ENCODE peak calls at places on chromosomes 5 and 9, in seven cellular contexts. L is Calu3; H is activated T-helper 1 cell treated with Interleukin-2 at 50 U/mL for 16 hours; Y is glomerular endothelial cell; A is activated naive CD4-positive, alpha-beta T cell treated with Interleukin-2 at 50 U/mL for 16 hours; M is pulmonary artery endothelial cell; Z is stimulated activated CD8-positive, alpha-beta memory T cell treated with anti-CD3 and anti-CD28 coated beads, Interleukin-12 subunit alpha, Interleukin-12 subunit beta, amount 100 ng/mL, for 1 hour. G is an unnamed sample.

GRCh38 chr5:177537389-177538361 is 16.7 kb downstream of the FAM193B start:
- DNase-seq in M (peak; percentile 57), Z (no peak), A (no peak), H (no peak), L (no peak), Y (no peak), G (peak; percentile 86)

GRCh38 chr5:133460172-133460758 is 152.1 kb downstream of the FSTL4 start:
- DNase-seq in Y (no peak), L (peak; percentile 52), H (no peak), Z (no peak), M (no peak), A (peak; percentile 22), G (no peak)

GRCh38 chr5:178392998-178393397 is 160.4 kb upstream of the PHYKPL start:
- DNase-seq in Z (no peak), M (no peak), Y (no peak), A (no peak), H (no peak), L (no peak), G (no peak)

GRCh38 chr5:132971483-132972435 is 8.3 kb upstream of the AFF4 start:
- DNase-seq in Y (no peak), L (no peak), M (no peak), H (no peak), A (no peak), Z (no peak), G (no peak)

GRCh38 chr9:91557352-91557751 is 133.7 kb upstream of the NFIL3 start:
- DNase-seq in Y (no peak), L (no peak), H (no peak), M (no peak), A (no peak), Z (no peak), G (no peak)

GRCh38 chr5:132054031-132054696 is 6.3 kb upstream of the IL3 start:
- DNase-seq in M (no peak), Y (no peak), L (no peak), A (no peak), Z (no peak), H (no peak), G (no peak)

GRCh38 chr9:131410051-131410491 is 16.2 kb downstream of the PRRC2B start:
- DNase-seq in A (peak; percentile 32), Y (no peak), Z (no peak), L (no peak), H (no peak), M (no peak), G (no peak)

GRCh38 chr5:66337827-66338226 is 193.7 kb downstream of the SREK1 start:
- DNase-seq in H (no peak), Y (no peak), A (no peak), L (no peak), M (no peak), Z (no peak), G (no peak)

GRCh38 chr5:178477224-178478201 is 112.7 kb downstream of the COL23A1 start:
- DNase-seq in H (no peak), Y (no peak), Z (no peak), A (no peak), L (no peak), M (no peak), G (no peak)

GRCh38 chr9:92425578-92425977 is 1.3 kb upstream of the OMD start:
- DNase-seq in Y (no peak), A (no peak), L (no peak), H (no peak), M (no peak), Z (no peak), G (no peak)

GRCh38 chr9:89408628-89409101 is 89.2 kb downstream of the SEMA4D start:
- DNase-seq in H (peak; percentile 64), Y (no peak), M (no peak), A (peak; percentile 69), L (no peak), Z (peak; percentile 57), G (no peak)

GRCh38 chr9:12716823-12717222 is 23.6 kb downstream of the TYRP1 start:
- DNase-seq in A (no peak), L (no peak), H (no peak), M (no peak), Z (no peak), Y (no peak), G (no peak)

GRCh38 chr5:74895906-74896305 is 29.7 kb upstream of the FAM169A start:
- DNase-seq in M (peak; percentile 47), Z (no peak), L (no peak), H (no peak), Y (no peak), A (no peak), G (peak; percentile 42)

GRCh38 chr9:128205296-128205944 is 2.2 kb downstream of the DNM1 start:
- DNase-seq in Z (no peak), Y (no peak), A (no peak), L (no peak), M (no peak), H (no peak), G (no peak)

GRCh38 chr5:154287136-154287535 is 96.6 kb downstream of the GALNT10 start:
- DNase-seq in Y (peak; percentile 85), A (no peak), Z (no peak), L (peak; percentile 71), M (peak; percentile 93), H (no peak), G (peak; percentile 72)

GRCh38 chr5:2166979-2167377 is 284.3 kb upstream of the IRX4 start:
- DNase-seq in Y (no peak), Z (no peak), A (no peak), H (no peak), L (no peak), M (no peak), G (no peak)

GRCh38 chr5:126866837-126867236 is 89.9 kb downstream of the LMNB1 start:
- DNase-seq in M (no peak), A (no peak), Z (no peak), L (no peak), Y (no peak), H (no peak), G (no peak)

GRCh38 chr9:113360242-113360842 is 11.0 kb downstream of the BSPRY start:
- DNase-seq in L (no peak), Z (no peak), A (no peak), Y (no peak), H (no peak), M (no peak), G (no peak)

GRCh38 chr5:39218482-39219381 is 631 bp downstream of the FYB1 start:
- DNase-seq in H (no peak), A (no peak), L (no peak), M (no peak), Y (no peak), Z (no peak), G (no peak)

G was measured in RCC 7860.